ENCODE peak calls at places on chromosomes 3 and 15, in six cellular contexts. S is mesendoderm, P is IMR-90, W is mesenchymal stem cell, R is trophoblast cell, A is H1. D is an unnamed sample.
A peak's percentile ranks its signal among the peaks of the same experiment; 100 is the strongest.

GRCh38 chr3:38270606-38271005 is 5.0 kb downstream of the SLC22A13 start:
- DNase-seq in P (no peak), S (no peak), W (peak; percentile 11), R (peak; percentile 72), A (no peak), D (no peak)

GRCh38 chr15:59247364-59247763 is 40.7 kb downstream of the LDHAL6B start:
- DNase-seq in R (peak; percentile 69), S (peak; percentile 83), W (peak; percentile 70), A (peak; percentile 15), P (peak; percentile 74), D (peak; percentile 51)

GRCh38 chr3:76656531-76657070 is 383.3 kb upstream of the ROBO2 start:
- DNase-seq in S (peak; percentile 26), W (no peak), R (no peak), A (no peak), P (no peak), D (no peak)

GRCh38 chr3:130894130-130894872 is 417 bp downstream of the ATP2C1 start:
- DNase-seq in A (no peak), R (peak; percentile 14), W (peak; percentile 66), P (no peak), S (no peak), D (peak; percentile 57)

GRCh38 chr15:68666812-68667450 is 88.1 kb downstream of the CORO2B start:
- DNase-seq in W (no peak), A (no peak), P (no peak), S (no peak), R (no peak), D (no peak)

GRCh38 chr3:194830401-194830800 is 144.7 kb downstream of the FAM43A start:
- DNase-seq in S (peak; percentile 29), P (no peak), A (no peak), R (peak; percentile 72), W (no peak), D (no peak)

GRCh38 chr3:151301787-151302186 is 14.8 kb downstream of the GPR87 start:
- DNase-seq in P (peak; percentile 91), S (no peak), W (peak; percentile 73), A (no peak), R (no peak), D (no peak)

GRCh38 chr15:101808201-101808600 is 3.8 kb upstream of the OR4F15 start:
- DNase-seq in P (peak; percentile 78), A (no peak), W (peak; percentile 58), R (no peak), S (no peak), D (no peak)

GRCh38 chr3:157204431-157204830 is 44.5 kb upstream of the CCNL1 start:
- DNase-seq in A (no peak), W (peak; percentile 55), S (peak; percentile 32), R (peak; percentile 66), P (peak; percentile 67), D (no peak)

GRCh38 chr3:181173227-181173626 is 183.7 kb upstream of the DNAJC19 start:
- DNase-seq in S (no peak), A (no peak), R (no peak), P (no peak), W (no peak), D (no peak)

GRCh38 chr15:67232591-67232990 is 21.9 kb downstream of the AAGAB start:
- DNase-seq in P (no peak), S (no peak), W (no peak), A (no peak), R (peak; percentile 72), D (no peak)

GRCh38 chr3:53005854-53006513 is 39.9 kb downstream of the SFMBT1 start:
- DNase-seq in S (no peak), W (no peak), R (no peak), P (no peak), A (no peak), D (no peak)

GRCh38 chr3:65412591-65412990 is 626.1 kb downstream of the MAGI1 start:
- DNase-seq in R (no peak), W (peak; percentile 5), S (peak; percentile 54), A (no peak), P (no peak), D (no peak)

GRCh38 chr3:196967412-196968232 is 1.0 kb downstream of the PIGZ start:
- DNase-seq in S (no peak), W (no peak), A (no peak), P (no peak), R (no peak), D (no peak)
- H3K4me3 ChIP-seq in S (no peak overlapping the region), W (no peak overlapping the region), A (no peak overlapping the region), P (no peak overlapping the region), R (no peak overlapping the region), D (peak overlapping the region; percentile 58)

GRCh38 chr3:123471106-123471505 is 22.2 kb upstream of the ADCY5 start:
- DNase-seq in R (no peak), S (no peak), W (no peak), A (no peak), P (no peak), D (no peak)
- H2AK5ac ChIP-seq in R (no peak overlapping the region), S (no peak overlapping the region), W (no peak overlapping the region), A (no peak overlapping the region), P (no peak overlapping the region), D (no peak overlapping the region)

GRCh38 chr3:70291097-70291482 is 21.3 kb downstream of the MDFIC2 start:
- DNase-seq in W (no peak), P (no peak), R (no peak), S (no peak), A (no peak), D (no peak)
- H3K4me3 ChIP-seq in W (no peak overlapping the region), P (no peak overlapping the region), R (no peak overlapping the region), S (no peak overlapping the region), A (no peak overlapping the region), D (no peak overlapping the region)

GRCh38 chr3:42063886-42064285 is 27.3 kb upstream of the TRAK1 start:
- DNase-seq in W (peak; percentile 68), P (peak; percentile 79), S (no peak), R (peak; percentile 93), A (no peak), D (no peak)

GRCh38 chr3:42070089-42070885 is 20.9 kb upstream of the TRAK1 start:
- DNase-seq in R (no peak), A (no peak), S (no peak), P (peak; percentile 18), W (no peak), D (no peak)

GRCh38 chr3:42068303-42069088 is 22.7 kb upstream of the TRAK1 start:
- DNase-seq in W (no peak), A (no peak), S (no peak), P (no peak), R (peak; percentile 12), D (no peak)

GRCh38 chr3:42067324-42067723 is 23.8 kb upstream of the TRAK1 start:
- DNase-seq in A (no peak), P (peak; percentile 63), W (peak; percentile 93), S (no peak), R (peak; percentile 66), D (no peak)

GRCh38 chr3:42066516-42067181 is 24.5 kb upstream of the TRAK1 start:
- DNase-seq in S (peak; percentile 71), A (no peak), R (peak; percentile 39), P (peak; percentile 74), W (peak; percentile 89), D (peak; percentile 27)
- H2AK5ac ChIP-seq in S (no peak overlapping the region), A (peak overlapping the region; percentile 99), R (peak overlapping the region; percentile 43), P (peak overlapping the region; percentile 18), W (peak overlapping the region; percentile 31), D (peak overlapping the region; percentile 49)

DNA sequence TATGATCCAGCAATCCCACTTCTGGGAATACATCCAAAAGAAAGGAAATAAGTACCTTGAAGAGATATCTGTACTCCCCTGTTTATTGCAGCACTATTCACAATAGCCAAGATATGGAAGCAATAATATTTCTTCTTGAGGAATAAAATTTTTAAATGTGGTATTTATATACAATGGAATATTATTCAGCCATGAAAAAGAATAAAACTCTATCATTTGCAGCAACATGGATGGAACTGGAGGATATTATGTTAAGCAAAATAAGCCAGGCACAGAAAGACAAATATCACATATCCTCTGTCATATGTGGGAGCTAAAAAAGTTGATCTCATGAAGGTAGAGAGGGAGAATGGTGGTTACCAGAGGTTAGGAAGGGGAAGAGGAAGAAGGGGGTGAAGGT is 1.4 kb downstream of the ATP8B4 start:
- DNase-seq in W (no peak), P (no peak), A (no peak), S (no peak), R (no peak), D (no peak)
- H3K4me3 ChIP-seq in W (no peak overlapping the region), P (no peak overlapping the region), A (no peak overlapping the region), S (no peak overlapping the region), R (no peak overlapping the region), D (no peak overlapping the region)

DNA sequence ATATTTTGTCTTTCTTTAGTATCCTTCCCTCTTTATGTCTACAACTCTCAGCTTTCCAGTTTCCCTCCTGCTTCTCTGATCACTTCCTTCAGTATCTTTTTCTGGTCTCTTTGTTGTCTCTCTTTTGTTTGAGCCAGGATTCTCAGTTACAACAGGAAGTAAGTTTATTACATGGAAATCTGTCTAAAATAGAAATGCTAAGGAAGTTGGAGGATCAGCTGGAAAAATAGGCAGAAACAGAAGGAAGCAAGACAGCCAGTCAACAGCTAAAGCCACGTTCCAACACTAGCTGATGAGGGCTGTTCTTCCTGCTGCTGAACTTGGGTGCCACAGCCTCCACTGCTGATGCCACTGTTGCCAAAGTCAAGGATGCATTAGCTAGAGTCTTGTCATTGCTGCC is 27.6 kb upstream of the OR5K4 start:
- DNase-seq in P (no peak), W (no peak), S (peak; percentile 13), A (no peak), R (no peak), D (no peak)
- H2AK5ac ChIP-seq in P (no peak overlapping the region), W (no peak overlapping the region), S (no peak overlapping the region), A (peak overlapping the region; percentile 98), R (no peak overlapping the region), D (no peak overlapping the region)

DNA sequence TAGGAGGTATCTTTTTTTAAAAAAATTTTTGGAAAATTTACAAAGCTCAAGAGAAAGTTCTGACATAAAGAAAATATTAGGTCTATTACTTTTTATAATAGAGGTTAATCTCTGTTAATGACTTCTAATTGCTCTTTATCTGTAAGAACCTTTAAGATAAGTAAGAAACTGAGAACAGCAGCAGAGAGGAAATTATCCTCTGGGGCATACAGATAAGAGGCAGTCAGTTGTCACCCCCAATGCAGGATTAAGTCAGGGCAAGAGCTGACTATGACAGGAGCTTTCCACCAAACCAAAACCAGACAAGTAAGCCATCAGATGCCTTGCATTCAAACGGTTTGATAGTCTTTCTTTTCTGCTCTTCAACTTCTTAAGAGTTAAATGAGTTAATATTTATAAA is 149.0 kb downstream of the GSK3B start:
- DNase-seq in S (peak; percentile 84), P (no peak), W (no peak), R (no peak), A (no peak), D (no peak)
- H3K4me3 ChIP-seq in S (no peak overlapping the region), P (no peak overlapping the region), W (no peak overlapping the region), R (no peak overlapping the region), A (no peak overlapping the region), D (no peak overlapping the region)

GRCh38 chr3:12841085-12841969 is at the start of gene RPL32:
- DNase-seq in P (peak; percentile 96), S (peak; percentile 97), W (peak; percentile 98), A (peak; percentile 81), R (peak; percentile 98), D (peak; percentile 89)
- H2AK5ac ChIP-seq in P (peak within 1 kb of the TSS; percentile 85), S (peak within 1 kb of the TSS; percentile 6), W (peak within 1 kb of the TSS; percentile 33), A (peak within 1 kb of the TSS; percentile 95), R (peak within 1 kb of the TSS; percentile 82), D (peak within 1 kb of the TSS; percentile 92)

D was measured in neuronal stem cell.